ENCODE peak calls at places on chromosomes 11 and 22, in nine cellular contexts. Q is stomach, K is PC-9, O is epithelial cell of proximal tubule, P is epithelial cell of esophagus, I is fibroblast of lung, Y is GM12865, M is psoas muscle, C is HCT116. B is an unnamed sample.

GRCh38 chr11:104883342-104883741 is 14.9 kb downstream of the CASP12 start:
- DNase-seq in Y (no peak), K (no peak), Q (no peak), P (peak), I (no peak), M (no peak), C (no peak), O (no peak), B (no peak)

GRCh38 chr11:70387564-70387963 is 10.8 kb upstream of the CTTN start:
- DNase-seq in C (no peak), M (no peak), Q (no peak), Y (no peak), K (no peak), P (no peak), O (no peak), I (no peak), B (no peak)

GRCh38 chr22:43957871-43958270 is 2.6 kb downstream of the SAMM50 start:
- DNase-seq in M (no peak), I (peak), C (no peak), Q (no peak), P (no peak), O (no peak), K (no peak), Y (no peak), B (no peak)

GRCh38 chr11:117658809-117659208 is 138.2 kb downstream of the DSCAML1 start:
- DNase-seq in Q (no peak), I (no peak), Y (no peak), K (no peak), C (no peak), P (no peak), O (no peak), M (no peak), B (no peak)

GRCh38 chr11:46348986-46349401 is 1.7 kb downstream of the DGKZ start:
- DNase-seq in Q (no peak), C (no peak), O (no peak), I (no peak), Y (peak), P (no peak), K (no peak), M (no peak), B (no peak)

GRCh38 chr11:4025248-4025956 is 69.2 kb upstream of the RRM1 start:
- DNase-seq in M (no peak), K (no peak), P (no peak), Q (no peak), O (no peak), Y (no peak), C (no peak), I (peak), B (peak)

GRCh38 chr11:14258177-14258935 is 100.6 kb downstream of the RRAS2 start:
- DNase-seq in I (peak), P (peak), K (peak), C (peak), O (peak), M (no peak), Q (no peak), Y (no peak), B (no peak)

GRCh38 chr22:50739894-50740293 is 1.9 kb downstream of the ACR start:
- DNase-seq in P (no peak), O (no peak), I (no peak), K (no peak), C (no peak), Q (peak), M (no peak), Y (no peak), B (no peak)

GRCh38 chr11:61059260-61059752 is 43.0 kb upstream of the CD5 start:
- DNase-seq in M (no peak), C (no peak), P (no peak), I (no peak), O (no peak), K (no peak), Y (no peak), Q (no peak), B (no peak)

GRCh38 chr11:122748968-122749687 is 89.2 kb upstream of the CRTAM start:
- DNase-seq in C (no peak), I (peak), Q (no peak), Y (peak), K (peak), O (no peak), M (no peak), P (peak), B (peak)

GRCh38 chr11:1557904-1558831 is 13.9 kb downstream of the DUSP8 start:
- DNase-seq in O (peak), Y (no peak), P (peak), C (no peak), M (peak), K (peak), Q (peak), I (peak), B (peak)

GRCh38 chr11:71787014-71787823 is 45.8 kb upstream of the DEFB108B start:
- DNase-seq in P (peak), M (peak), O (peak), Q (peak), K (peak), C (peak), I (peak), Y (peak), B (peak)

GRCh38 chr11:8219257-8220021 is 44.2 kb downstream of the LMO1 start:
- DNase-seq in Q (peak), M (no peak), Y (peak), C (peak), P (peak), I (peak), K (peak), O (no peak), B (peak)

GRCh38 chr11:126727381-126727780 is 273.2 kb downstream of the KIRREL3 start:
- DNase-seq in M (no peak), O (no peak), P (no peak), I (no peak), C (no peak), Y (no peak), K (no peak), Q (no peak), B (no peak)

GRCh38 chr11:65378208-65378927 is 4.1 kb downstream of the SLC25A45 start:
- DNase-seq in Q (no peak), M (no peak), P (no peak), C (no peak), Y (no peak), I (no peak), K (no peak), O (no peak), B (no peak)
- TF ChIP-seq CTCF in Q (no peak), M (no peak), P (no peak), C (no peak), Y (no peak), I (no peak), K (no peak), O (peak), B (no peak)

GRCh38 chr11:121066623-121067022 is 34.4 kb upstream of the TECTA start:
- DNase-seq in O (no peak), Y (no peak), P (no peak), K (no peak), Q (no peak), M (no peak), I (no peak), C (no peak), B (no peak)

GRCh38 chr11:121067453-121067852 is 33.6 kb upstream of the TECTA start:
- DNase-seq in P (no peak), O (no peak), K (no peak), I (peak), M (no peak), C (no peak), Y (no peak), Q (no peak), B (peak)

GRCh38 chr11:121059605-121060004 is 35.7 kb downstream of the TBCEL start:
- DNase-seq in Q (no peak), K (no peak), C (no peak), I (peak), O (no peak), M (no peak), Y (peak), P (no peak), B (no peak)

GRCh38 chr11:121067026-121067425 is 34.0 kb upstream of the TECTA start:
- DNase-seq in K (no peak), P (no peak), I (no peak), M (no peak), Q (no peak), C (no peak), Y (no peak), O (no peak), B (no peak)

GRCh38 chr11:121063728-121064127 is 37.3 kb upstream of the TECTA start:
- DNase-seq in O (no peak), M (no peak), Q (no peak), K (no peak), C (no peak), I (peak), P (peak), Y (no peak), B (no peak)
- TF ChIP-seq CTCF in O (peak), M (peak), Q (no peak), K (peak), C (no peak), I (peak), P (peak), Y (peak), B (peak)

GRCh38 chr11:65932558-65932919 is 12.7 kb upstream of the TSGA10IP start:
- DNase-seq in I (peak), Q (no peak), C (no peak), P (peak), K (no peak), M (no peak), O (no peak), Y (no peak), B (no peak)
- TF ChIP-seq CTCF in I (no peak), Q (no peak), C (no peak), P (no peak), K (no peak), M (no peak), O (no peak), Y (no peak), B (no peak)

GRCh38 chr11:5368502-5369043 is 15.0 kb upstream of the OR51M1 start:
- DNase-seq in P (no peak), M (no peak), Q (no peak), O (no peak), I (no peak), C (no peak), K (no peak), Y (no peak), B (no peak)
- TF ChIP-seq CTCF in P (no peak), M (no peak), Q (no peak), O (no peak), I (no peak), C (no peak), K (no peak), Y (no peak), B (no peak)

B was measured in AG09319.